ENCODE peak calls at places on chromosome 9, in five cellular contexts. T, L, C, D and J are unnamed samples.

GRCh38 chr9:22079873-22080341 is 70.8 kb upstream of the CDKN2B start:
- DNase-seq in L (no peak), T (no peak), D (peak), C (no peak), J (no peak)

GRCh38 chr9:97363661-97364299 is 48.1 kb upstream of the TDRD7 start:
- DNase-seq in T (no peak), C (no peak), L (no peak), D (no peak), J (no peak)

GRCh38 chr9:14366071-14366470 is 52.1 kb upstream of the NFIB start:
- DNase-seq in L (no peak), D (no peak), T (no peak), C (no peak), J (no peak)

GRCh38 chr9:132099741-132100407 is 20.2 kb upstream of the MED27 start:
- DNase-seq in D (no peak), L (no peak), C (no peak), T (no peak), J (no peak)

GRCh38 chr9:91193658-91194391 is 167.9 kb downstream of the AUH start:
- DNase-seq in C (peak), L (peak), D (peak), T (peak), J (peak)

GRCh38 chr9:123686131-123686848 is 243.6 kb downstream of the DENND1A start:
- DNase-seq in L (no peak), C (no peak), T (no peak), D (no peak), J (no peak)

GRCh38 chr9:14307989-14308750 is 5.8 kb downstream of the NFIB start:
- DNase-seq in L (peak), D (no peak), C (no peak), T (no peak), J (no peak)

GRCh38 chr9:117551171-117551570 is 136.3 kb upstream of the ASTN2 start:
- DNase-seq in D (no peak), T (no peak), L (no peak), C (no peak), J (no peak)

GRCh38 chr9:136117291-136118060 is 1.2 kb downstream of the TMEM250 start:
- DNase-seq in L (peak), C (peak), D (no peak), T (no peak), J (no peak)

GRCh38 chr9:72042928-72043327 is 17.5 kb downstream of the C9orf57 start:
- DNase-seq in T (no peak), D (no peak), C (no peak), L (no peak), J (no peak)

GRCh38 chr9:137482094-137482781 is 23.1 kb upstream of the NSMF start:
- DNase-seq in C (no peak), L (peak), D (no peak), T (peak), J (peak)

GRCh38 chr9:13707635-13708410 is 428.3 kb upstream of the MPDZ start:
- DNase-seq in D (no peak), L (no peak), T (no peak), C (no peak), J (no peak)

GRCh38 chr9:25964239-25964638 is 286.0 kb upstream of the TUSC1 start:
- DNase-seq in L (peak), D (no peak), T (no peak), C (peak), J (no peak)

GRCh38 chr9:137138058-137138697 is 776 bp upstream of the GRIN1 start:
- DNase-seq in D (no peak), T (no peak), C (no peak), L (no peak), J (no peak)

GRCh38 chr9:88870627-88871026 is 120.6 kb upstream of the S1PR3 start:
- DNase-seq in L (no peak), T (no peak), C (no peak), D (no peak), J (no peak)

GRCh38 chr9:136657975-136658848 is 4.5 kb upstream of the EGFL7 start:
- DNase-seq in T (no peak), L (no peak), C (no peak), D (no peak), J (peak)

GRCh38 chr9:2492161-2492560 is 129.4 kb upstream of the VLDLR start:
- DNase-seq in D (no peak), L (no peak), T (no peak), C (no peak), J (no peak)

GRCh38 chr9:2494571-2494970 is 127.0 kb upstream of the VLDLR start:
- DNase-seq in L (no peak), T (no peak), C (no peak), D (no peak), J (no peak)

GRCh38 chr9:2495221-2496005 is 126.2 kb upstream of the VLDLR start:
- DNase-seq in L (no peak), C (no peak), D (no peak), T (no peak), J (no peak)

GRCh38 chr9:2493106-2493505 is 128.5 kb upstream of the VLDLR start:
- DNase-seq in C (no peak), T (no peak), L (no peak), D (no peak), J (no peak)

DNA sequence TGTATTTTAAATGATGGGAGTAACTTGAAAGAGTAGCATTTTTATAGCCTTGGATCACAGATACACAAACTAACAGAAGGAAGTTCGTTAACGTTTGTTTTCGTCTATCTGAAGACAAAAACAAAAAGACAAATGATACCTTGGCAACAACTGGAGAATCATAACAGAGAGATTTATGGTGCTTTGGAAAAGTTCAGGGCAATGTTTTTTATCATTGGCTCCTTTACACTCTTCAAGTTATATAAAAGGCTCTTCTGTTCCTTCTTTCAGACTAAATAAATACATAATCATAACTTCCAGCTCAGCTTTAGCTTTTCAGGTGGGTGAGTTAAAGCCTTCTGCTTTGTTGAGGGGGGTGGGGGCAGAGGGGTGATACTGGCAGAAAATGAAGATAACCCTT is 128.0 kb upstream of the VLDLR start:
- DNase-seq in L (no peak), C (no peak), D (no peak), T (no peak), J (no peak)
- H3K4me3 ChIP-seq in L (no peak), C (no peak), D (no peak), T (no peak), J (no peak)

GRCh38 chr9:133585481-133586367 is 23.5 kb downstream of the FAM163B start:
- DNase-seq in C (no peak), D (no peak), L (no peak), T (no peak), J (no peak)
- H3K4me3 ChIP-seq in C (no peak), D (no peak), L (no peak), T (no peak), J (no peak)

GRCh38 chr9:107108367-107108766 is 174.7 kb upstream of the RAD23B start:
- DNase-seq in L (no peak), C (no peak), T (no peak), D (no peak), J (no peak)
- H3K4me3 ChIP-seq in L (no peak), C (no peak), T (no peak), D (no peak), J (no peak)

GRCh38 chr9:107630141-107630540 is 140.6 kb upstream of the KLF4 start:
- DNase-seq in L (no peak), T (no peak), C (no peak), D (no peak), J (no peak)
- H3K4me3 ChIP-seq in L (no peak), T (no peak), C (no peak), D (no peak), J (no peak)

DNA sequence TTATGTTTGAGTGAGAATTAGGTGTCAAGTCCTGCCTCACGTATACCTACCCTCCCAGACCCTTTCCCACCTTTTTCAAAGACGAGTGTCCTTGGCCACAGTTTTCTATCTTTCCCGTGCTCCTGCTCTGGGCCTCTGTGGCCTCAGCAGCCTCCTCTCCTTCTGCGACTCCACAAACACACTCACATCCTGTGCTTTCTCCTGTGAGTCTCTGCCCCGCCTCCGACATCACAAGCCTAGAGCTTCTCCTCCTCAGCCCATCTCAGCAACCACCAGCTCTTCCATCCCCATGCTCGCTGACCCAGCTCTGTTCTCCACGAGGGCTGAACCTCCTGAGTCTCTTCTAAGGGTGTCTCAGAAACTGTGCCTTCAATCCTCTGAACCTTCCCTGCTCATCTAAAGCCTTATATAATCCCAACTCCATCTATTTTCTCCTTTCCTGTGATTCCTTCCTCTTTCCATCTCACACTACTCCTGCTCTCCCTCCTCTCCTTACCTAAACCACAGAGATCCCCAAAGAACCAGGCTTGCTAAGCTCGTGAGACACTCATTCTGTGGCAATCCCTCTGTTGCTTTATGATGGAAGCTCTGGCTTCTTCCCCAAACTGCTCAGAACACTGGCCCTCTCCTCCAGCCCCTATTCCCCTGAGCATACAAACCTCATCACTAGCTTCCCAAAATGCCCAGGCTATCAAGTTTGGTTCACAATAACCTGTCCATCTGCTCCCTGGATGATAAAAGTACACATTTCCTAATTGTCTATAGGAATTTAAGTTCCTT is 55.2 kb downstream of the RASEF start:
- DNase-seq in L (no peak), T (no peak), D (no peak), C (no peak), J (no peak)
- H3K4me3 ChIP-seq in L (no peak), T (no peak), D (no peak), C (no peak), J (no peak)